ENCODE peak calls at places on chromosomes 5 and 9, in ten cellular contexts. X is heart left ventricle, R is IMR-90, O is mucosa of descending colon, M is left ventricle myocardium inferior, Y is cardiac muscle cell, J is heart right ventricle, G is sigmoid colon, V is neural progenitor cell, A is PC-9. Q is an unnamed sample.

GRCh38 chr5:148972958-148973357 is 89.9 kb downstream of the SH3TC2 start:
- DNase-seq in R (peak; percentile 89), X (peak; percentile 56), O (no peak), V (no peak), G (peak; percentile 71), M (no peak), J (no peak), A (peak; percentile 95), Y (peak; percentile 71), Q (peak; percentile 87)

GRCh38 chr9:114691046-114691955 is 9.3 kb upstream of the TEX48 start:
- DNase-seq in X (no peak), A (peak; percentile 95), Y (peak; percentile 70), R (peak; percentile 91), G (no peak), J (no peak), V (no peak), O (no peak), M (no peak), Q (no peak)

GRCh38 chr5:91499943-91500531 is 116.9 kb upstream of the ARRDC3 start:
- DNase-seq in V (peak; percentile 70), R (peak; percentile 54), O (no peak), J (no peak), M (no peak), G (no peak), X (no peak), Y (peak; percentile 65), A (peak; percentile 41), Q (no peak)

GRCh38 chr5:181189363-181189961 is 15.5 kb downstream of the TRIM7 start:
- DNase-seq in V (peak; percentile 52), J (peak; percentile 55), G (no peak), R (peak; percentile 30), Y (peak; percentile 31), M (peak; percentile 40), X (no peak), O (peak; percentile 72), A (no peak), Q (no peak)

GRCh38 chr5:44389410-44389879 is at the start of gene FGF10:
- DNase-seq in M (peak; percentile 29), A (no peak), J (peak; percentile 20), G (peak; percentile 79), O (peak; percentile 27), V (peak; percentile 88), X (peak; percentile 60), Y (peak; percentile 17), R (no peak), Q (no peak)

GRCh38 chr9:92749071-92749933 is 15.3 kb downstream of the BICD2 start:
- DNase-seq in J (no peak), Y (no peak), X (no peak), V (no peak), R (no peak), M (no peak), G (no peak), A (no peak), O (no peak), Q (no peak)

GRCh38 chr5:145946112-145946861 is 9.9 kb downstream of the SH3RF2 start:
- DNase-seq in V (no peak), J (peak; percentile 23), A (peak; percentile 98), G (no peak), M (peak; percentile 32), X (no peak), Y (no peak), O (no peak), R (peak; percentile 84), Q (no peak)

GRCh38 chr5:77590347-77590746 is 48.2 kb downstream of the OTP start:
- DNase-seq in Y (no peak), J (no peak), O (no peak), V (peak; percentile 21), A (no peak), R (no peak), X (no peak), M (no peak), G (no peak), Q (no peak)

GRCh38 chr5:107594253-107595045 is 76.3 kb downstream of the EFNA5 start:
- DNase-seq in O (peak; percentile 35), M (no peak), X (no peak), G (no peak), A (no peak), J (no peak), V (no peak), R (no peak), Y (no peak), Q (no peak)

GRCh38 chr9:72365525-72366256 is 683 bp upstream of the ZFAND5 start:
- DNase-seq in Y (peak; percentile 93), R (peak; percentile 87), J (peak; percentile 84), O (peak; percentile 89), A (peak; percentile 64), X (peak; percentile 90), G (peak; percentile 97), M (peak; percentile 87), V (peak; percentile 60), Q (peak; percentile 95)

GRCh38 chr9:83166369-83166768 is 103.4 kb upstream of the RASEF start:
- DNase-seq in Y (no peak), X (no peak), R (no peak), V (no peak), J (no peak), M (no peak), G (no peak), O (peak; percentile 60), A (no peak), Q (no peak)

DNA sequence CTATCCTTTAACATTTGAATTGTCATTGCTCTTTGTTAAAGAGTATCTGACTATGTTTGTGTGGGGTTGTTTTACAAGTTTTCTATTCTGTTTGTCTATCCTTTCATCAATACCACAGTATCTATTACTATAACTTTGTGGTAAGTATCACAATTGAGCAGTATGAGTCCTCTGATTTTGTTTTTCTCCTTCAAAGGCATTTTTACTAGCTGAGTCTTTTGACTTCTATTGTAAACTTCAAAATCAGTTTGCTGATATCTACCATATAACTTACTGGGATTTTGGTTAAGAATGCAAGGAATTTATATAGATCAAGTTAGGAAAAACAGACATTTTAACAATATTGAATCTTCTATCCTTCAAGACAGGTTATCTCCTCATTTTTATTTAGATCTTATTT is 789.8 kb upstream of the PTPRD start:
- DNase-seq in R (no peak), J (no peak), V (no peak), X (no peak), M (no peak), O (no peak), G (no peak), A (no peak), Y (no peak), Q (no peak)
- H3K4me3 ChIP-seq in R (no peak overlapping the region), J (no peak overlapping the region), V (no peak overlapping the region), X (no peak overlapping the region), M (no peak overlapping the region), O (no peak overlapping the region), G (no peak overlapping the region), A (no peak overlapping the region), Y (no peak overlapping the region), Q (no peak overlapping the region)

GRCh38 chr5:140216468-140217074 is 41.6 kb downstream of the CYSTM1 start:
- DNase-seq in A (no peak), G (no peak), J (no peak), X (no peak), O (no peak), V (no peak), Y (no peak), R (no peak), M (no peak), Q (no peak)
- H3K4me1 ChIP-seq in A (peaks cover 38% of the 10 kb centered on the region), G (peaks cover 26% of the 10 kb centered on the region), J (peaks cover 36% of the 10 kb centered on the region), X (peaks cover 63% of the 10 kb centered on the region), O (peaks cover 44% of the 10 kb centered on the region), V (peaks cover 22% of the 10 kb centered on the region), Y (peaks cover 52% of the 10 kb centered on the region), R (peaks cover 9% of the 10 kb centered on the region), M (peaks cover 76% of the 10 kb centered on the region), Q (no peaks in the 10 kb centered on the region)

DNA sequence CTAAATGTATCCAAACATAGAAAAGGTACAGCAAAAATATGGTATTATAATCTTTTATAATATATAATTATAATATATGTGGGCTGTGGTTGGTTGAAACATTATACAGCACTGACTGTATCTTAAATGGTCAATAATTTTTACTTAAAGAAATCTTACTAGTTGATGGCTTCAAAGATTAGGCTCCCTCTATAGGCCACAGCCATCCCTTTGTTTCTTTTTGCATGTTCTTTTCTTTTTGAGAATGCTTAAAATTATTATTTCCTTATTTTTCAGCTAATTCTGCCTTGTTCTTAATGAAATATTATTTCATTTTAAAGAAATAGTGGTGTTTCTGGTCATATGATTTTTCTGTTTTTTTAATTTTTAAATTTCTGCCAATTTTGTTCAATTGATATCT is 128.5 kb downstream of the MAST4 start:
- DNase-seq in X (no peak), V (no peak), A (no peak), J (no peak), G (no peak), R (no peak), O (no peak), M (no peak), Y (no peak), Q (no peak)
- TF ChIP-seq CTCF in X (no peak), V (peak; percentile 24), A (no peak), J (peak; percentile 20), G (no peak), R (peak; percentile 10), O (no peak), M (no peak), Y (peak; percentile 27), Q (no peak)

GRCh38 chr5:140143521-140144258 is 18.0 kb downstream of the IGIP start:
- DNase-seq in M (no peak), Y (no peak), A (no peak), V (no peak), R (no peak), J (no peak), X (no peak), G (no peak), O (no peak), Q (no peak)

GRCh38 chr5:140145223-140145622 is 19.5 kb downstream of the IGIP start:
- DNase-seq in J (no peak), O (no peak), R (no peak), V (no peak), M (no peak), Y (no peak), X (no peak), G (no peak), A (no peak), Q (no peak)

GRCh38 chr5:140146523-140146842 is 20.7 kb downstream of the IGIP start:
- DNase-seq in O (no peak), J (no peak), Y (no peak), M (no peak), V (no peak), R (no peak), G (no peak), A (no peak), X (no peak), Q (no peak)

GRCh38 chr5:140147460-140147859 is 21.7 kb downstream of the IGIP start:
- DNase-seq in M (no peak), V (no peak), O (no peak), G (no peak), Y (no peak), X (no peak), A (no peak), R (no peak), J (no peak), Q (peak; percentile 36)

DNA sequence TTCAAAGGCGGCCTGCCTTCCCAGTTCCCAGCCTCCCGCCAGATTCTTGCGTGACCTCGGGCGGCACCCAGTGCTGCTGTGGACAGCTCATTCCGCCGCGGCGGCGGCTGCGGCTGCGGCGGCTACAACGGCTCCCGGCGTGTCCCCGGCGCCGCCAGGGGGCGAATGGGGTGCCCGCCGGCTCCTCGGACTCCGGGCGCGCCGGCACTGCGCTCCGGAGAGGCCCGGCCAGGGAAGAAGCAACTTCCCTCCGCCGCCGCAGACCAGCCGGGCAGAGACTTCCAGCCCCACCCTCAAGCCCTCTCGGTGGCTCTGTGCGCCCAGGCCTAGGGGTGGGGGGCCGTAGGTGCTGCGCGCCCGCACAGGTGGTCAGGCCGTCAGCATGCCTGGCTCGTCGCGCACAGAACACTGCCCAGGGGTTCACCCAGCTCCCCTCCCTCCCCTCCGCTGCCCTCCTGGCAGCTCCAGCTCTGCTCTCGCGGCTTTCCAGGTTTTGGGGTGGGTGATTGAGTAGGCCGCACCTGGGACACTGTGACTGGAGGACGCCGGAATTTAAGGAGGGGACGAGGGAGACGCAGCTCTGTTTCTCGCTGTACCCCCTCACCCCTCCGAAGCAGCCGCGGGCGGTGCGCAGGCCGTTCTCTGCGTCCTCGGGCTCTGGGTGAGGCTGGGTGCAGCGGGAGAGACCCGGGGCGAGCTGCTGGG is 20.2 kb downstream of the IGIP start:
- DNase-seq in V (peak; percentile 91), J (peak; percentile 82), O (peak; percentile 84), G (peak; percentile 85), R (peak; percentile 66), A (no peak), Y (peak; percentile 78), X (peak; percentile 88), M (peak; percentile 77), Q (peak; percentile 77)
- H3K4me3 ChIP-seq in V (peak overlapping the region; percentile 62), J (peak overlapping the region; percentile 48), O (no peak overlapping the region), G (peak overlapping the region; percentile 50), R (peak overlapping the region; percentile 36), A (no peak overlapping the region), Y (peak overlapping the region; percentile 36), X (peak overlapping the region; percentile 15), M (peak overlapping the region; percentile 72), Q (peak overlapping the region; percentile 28)

Q was measured in right atrium auricular region.